ENCODE peak calls at places on chromosomes 5 and 9, in six cellular contexts. N is left ventricle myocardium inferior; C is stimulated activated CD8-positive, alpha-beta memory T cell treated with anti-CD3 and anti-CD28 coated beads, Interleukin-4, amount 100 ng/mL, for 24 hours; E is amniotic stem cell; F is dermis blood vessel endothelial cell; Q is lower leg skin. Z is an unnamed sample.

GRCh38 chr9:81979196-81979595 is 9.4 kb upstream of the SPATA31D1 start:
- DNase-seq in N (no peak), C (no peak), E (no peak), F (no peak), Q (no peak), Z (no peak)

GRCh38 chr9:88387733-88388202 is 476 bp upstream of the SPIN1 start:
- DNase-seq in N (peak), C (no peak), E (no peak), F (peak), Q (peak), Z (peak)

GRCh38 chr5:126805108-126805507 is 28.2 kb downstream of the LMNB1 start:
- DNase-seq in N (no peak), C (no peak), E (peak), F (peak), Q (no peak), Z (peak)

GRCh38 chr5:125551797-125552196 is 805.4 kb upstream of the ZNF608 start:
- DNase-seq in N (no peak), C (no peak), E (no peak), F (no peak), Q (no peak), Z (no peak)

GRCh38 chr9:115551396-115551795 is 433.4 kb upstream of the TNC start:
- DNase-seq in N (no peak), C (no peak), E (no peak), F (no peak), Q (no peak), Z (peak)

GRCh38 chr5:134945041-134945440 is 22.7 kb upstream of the CATSPER3 start:
- DNase-seq in N (no peak), C (no peak), E (no peak), F (no peak), Q (no peak), Z (no peak)

GRCh38 chr9:130039504-130040147 is 3.4 kb downstream of the FNBP1 start:
- DNase-seq in N (no peak), C (no peak), E (no peak), F (peak), Q (no peak), Z (no peak)

GRCh38 chr9:15468113-15468512 is 42.7 kb downstream of the PSIP1 start:
- DNase-seq in N (no peak), C (no peak), E (no peak), F (no peak), Q (no peak), Z (no peak)

GRCh38 chr9:108053555-108054061 is 564.0 kb upstream of the KLF4 start:
- DNase-seq in N (peak), C (no peak), E (no peak), F (peak), Q (peak), Z (peak)

GRCh38 chr5:6676702-6677101 is 36.5 kb upstream of the TENT4A start:
- DNase-seq in N (no peak), C (no peak), E (no peak), F (no peak), Q (no peak), Z (peak)

GRCh38 chr9:127955294-127956015 is 17.8 kb upstream of the DPM2 start:
- DNase-seq in N (peak), C (peak), E (no peak), F (peak), Q (peak), Z (no peak)

GRCh38 chr5:43920422-43920821 is 317.4 kb downstream of the NNT start:
- DNase-seq in N (no peak), C (no peak), E (no peak), F (no peak), Q (no peak), Z (no peak)

GRCh38 chr5:122730037-122730436 is 44.8 kb upstream of the SNX2 start:
- DNase-seq in N (no peak), C (no peak), E (no peak), F (no peak), Q (no peak), Z (no peak)

GRCh38 chr5:107330903-107331302 is 339.8 kb downstream of the EFNA5 start:
- DNase-seq in N (no peak), C (no peak), E (no peak), F (no peak), Q (no peak), Z (no peak)

GRCh38 chr5:170572453-170572852 is 68.6 kb downstream of the KCNIP1 start:
- DNase-seq in N (no peak), C (peak), E (no peak), F (peak), Q (no peak), Z (no peak)

GRCh38 chr5:6652025-6652424 is 18.8 kb downstream of the SRD5A1 start:
- DNase-seq in N (no peak), C (no peak), E (no peak), F (no peak), Q (no peak), Z (no peak)

GRCh38 chr9:35906923-35907699 is 1.1 kb downstream of the HRCT1 start:
- DNase-seq in N (peak), C (no peak), E (no peak), F (peak), Q (peak), Z (peak)

GRCh38 chr9:2158111-2158610 is 143.0 kb downstream of the SMARCA2 start:
- DNase-seq in N (peak), C (no peak), E (peak), F (peak), Q (peak), Z (peak)

GRCh38 chr9:91197232-91198181 is 164.2 kb downstream of the AUH start:
- DNase-seq in N (peak), C (no peak), E (peak), F (no peak), Q (peak), Z (peak)